ENCODE peak calls at places on chromosomes 1 and 21, in eight cellular contexts. G is stimulated activated CD4-positive, alpha-beta T cell treated with anti-CD3 and anti-CD28 coated beads, Interleukin-2, amount 100 ng/mL, for 24 hours; D is AG04449; Q is GM13977; A is activated T-cell treated with anti-CD3 and anti-CD28 coated beads for 1 hour; N is transverse colon; X is NCI-H187 treated with DMSO at 0.1 percent for 48 hours; S is NCI-H1092. J is an unnamed sample.

GRCh38 chr1:155324717-155325595 is 4.3 kb downstream of the RUSC1 start:
- DNase-seq in G (peak), S (peak), A (peak), N (peak), D (no peak), Q (peak), X (peak), J (peak)

GRCh38 chr1:234866007-234866866 is 256.3 kb upstream of the IRF2BP2 start:
- DNase-seq in G (no peak), N (peak), A (no peak), S (no peak), D (no peak), X (no peak), Q (no peak), J (peak)

GRCh38 chr1:46520063-46520911 is 30.7 kb downstream of the DMBX1 start:
- DNase-seq in Q (no peak), S (no peak), G (no peak), A (no peak), N (no peak), D (no peak), X (no peak), J (peak)

GRCh38 chr21:44321846-44322450 is 17.2 kb downstream of the CFAP410 start:
- DNase-seq in G (no peak), S (no peak), X (no peak), Q (no peak), A (no peak), N (no peak), D (no peak), J (no peak)

GRCh38 chr1:208034135-208034534 is 123.2 kb upstream of the CD34 start:
- DNase-seq in D (no peak), X (no peak), A (no peak), G (no peak), N (no peak), Q (no peak), S (no peak), J (no peak)

GRCh38 chr1:94246692-94247145 is 9.3 kb upstream of the ARHGAP29 start:
- DNase-seq in D (no peak), N (no peak), A (no peak), X (no peak), Q (no peak), G (no peak), S (no peak), J (no peak)

GRCh38 chr1:20964540-20965484 is 177.7 kb upstream of the HP1BP3 start:
- DNase-seq in X (no peak), D (no peak), A (no peak), N (peak), G (no peak), S (peak), Q (peak), J (no peak)

GRCh38 chr1:171142081-171142450 is 43.0 kb upstream of the FMO2 start:
- DNase-seq in S (no peak), D (no peak), Q (no peak), G (no peak), X (no peak), N (peak), A (no peak), J (peak)

GRCh38 chr1:203559523-203559922 is 65.6 kb downstream of the OPTC start:
- DNase-seq in S (no peak), G (no peak), Q (no peak), X (no peak), N (no peak), D (no peak), A (no peak), J (peak)

GRCh38 chr1:202221911-202222909 is 28.6 kb downstream of the LGR6 start:
- DNase-seq in G (no peak), X (peak), D (no peak), A (no peak), N (no peak), Q (no peak), S (no peak), J (no peak)

GRCh38 chr1:246629976-246630375 is 63.7 kb downstream of the CNST start:
- DNase-seq in N (no peak), G (no peak), S (no peak), X (no peak), Q (peak), A (no peak), D (no peak), J (no peak)

GRCh38 chr1:185154912-185155513 is 1.7 kb downstream of the TRMT1L start:
- DNase-seq in X (no peak), N (no peak), S (no peak), G (no peak), D (no peak), A (no peak), Q (no peak), J (no peak)

GRCh38 chr1:27724961-27725373 is 794 bp upstream of the FAM76A start:
- DNase-seq in N (peak), S (peak), X (no peak), D (no peak), Q (no peak), A (no peak), G (peak), J (no peak)

GRCh38 chr21:33199516-33200217 is 30.1 kb upstream of the IFNAR2 start:
- DNase-seq in G (peak), X (peak), Q (peak), N (peak), S (peak), A (peak), D (peak), J (peak)

GRCh38 chr1:113593550-113594288 is 165.6 kb downstream of the PHTF1 start:
- DNase-seq in Q (no peak), N (no peak), S (no peak), G (no peak), A (no peak), X (no peak), D (no peak), J (no peak)

GRCh38 chr1:93450331-93450730 is 2.4 kb downstream of the FNBP1L start:
- DNase-seq in G (no peak), N (no peak), S (no peak), X (no peak), Q (peak), A (no peak), D (no peak), J (no peak)

GRCh38 chr1:15427280-15427666 is 11.0 kb upstream of the CTRC start:
- DNase-seq in D (no peak), X (no peak), N (no peak), Q (no peak), G (no peak), A (no peak), S (no peak), J (no peak)

GRCh38 chr1:21307663-21308062 is 17.4 kb upstream of the ECE1 start:
- DNase-seq in G (no peak), D (no peak), X (no peak), Q (no peak), A (no peak), N (no peak), S (no peak), J (no peak)

GRCh38 chr1:109792056-109792831 is 28.5 kb upstream of the EPS8L3 start:
- DNase-seq in X (no peak), N (peak), Q (no peak), G (no peak), D (peak), A (no peak), S (peak), J (peak)

GRCh38 chr1:171784779-171785178 is 3.3 kb downstream of the METTL13 start:
- DNase-seq in X (no peak), G (no peak), S (no peak), A (no peak), Q (peak), D (no peak), N (no peak), J (no peak)

GRCh38 chr1:6870086-6870485 is 84.8 kb downstream of the CAMTA1 start:
- DNase-seq in D (no peak), Q (no peak), G (no peak), N (no peak), S (no peak), X (no peak), A (no peak), J (peak)

GRCh38 chr1:57704811-57705210 is 281.0 kb upstream of the DAB1 start:
- DNase-seq in A (no peak), X (no peak), N (no peak), S (no peak), G (no peak), Q (no peak), D (no peak), J (no peak)

GRCh38 chr1:234201600-234201999 is 171.7 kb upstream of the COA6 start:
- DNase-seq in X (no peak), G (no peak), Q (no peak), N (no peak), A (no peak), S (no peak), D (no peak), J (no peak)

GRCh38 chr1:53862507-53862906 is 24.4 kb upstream of the NDC1 start:
- DNase-seq in G (no peak), Q (peak), N (no peak), X (no peak), S (no peak), A (no peak), D (no peak), J (no peak)

GRCh38 chr1:6148497-6149241 is 31.5 kb downstream of the CHD5 start:
- DNase-seq in X (peak), N (peak), A (peak), S (peak), D (no peak), Q (peak), G (peak), J (peak)

GRCh38 chr1:40897499-40897898 is 35.3 kb upstream of the CITED4 start:
- DNase-seq in X (no peak), Q (no peak), A (no peak), G (no peak), S (no peak), D (no peak), N (no peak), J (no peak)